ENCODE peak calls at places on chromosome X, in eight cellular contexts. One of them, this sample, is unnamed.

GRCh38 chrX:110600745-110601310 is 194.8 kb downstream of the CHRDL1 start:
- DNase-seq in astrocyte: no peak
- DNase-seq in activated effector memory CD4-positive, alpha-beta T cell treated with Interleukin-2 at 50 U/mL for 16 hours: no peak
- DNase-seq in choroid plexus epithelial cell: no peak
- DNase-seq in effector CD4-positive, alpha-beta T cell: no peak
- DNase-seq in fibroblast of the conjunctiva: no peak
- DNase-seq in D341Med: no peak
- DNase-seq in activated T-cell treated with anti-CD3 and anti-CD28 coated beads for 24 hours: no peak
- DNase-seq in this sample: no peak

GRCh38 chrX:31279359-31279758 is 207.5 kb upstream of the FTHL17 start:
- DNase-seq in effector CD4-positive, alpha-beta T cell: no peak
- DNase-seq in fibroblast of the conjunctiva: peak
- DNase-seq in choroid plexus epithelial cell: peak
- DNase-seq in activated effector memory CD4-positive, alpha-beta T cell treated with Interleukin-2 at 50 U/mL for 16 hours: no peak
- DNase-seq in astrocyte: no peak
- DNase-seq in activated T-cell treated with anti-CD3 and anti-CD28 coated beads for 24 hours: no peak
- DNase-seq in D341Med: no peak
- DNase-seq in this sample: no peak

GRCh38 chrX:64850371-64851082 is 125.7 kb downstream of the ZC4H2 start:
- DNase-seq in choroid plexus epithelial cell: no peak
- DNase-seq in activated effector memory CD4-positive, alpha-beta T cell treated with Interleukin-2 at 50 U/mL for 16 hours: no peak
- DNase-seq in D341Med: no peak
- DNase-seq in astrocyte: no peak
- DNase-seq in effector CD4-positive, alpha-beta T cell: no peak
- DNase-seq in activated T-cell treated with anti-CD3 and anti-CD28 coated beads for 24 hours: no peak
- DNase-seq in fibroblast of the conjunctiva: no peak
- DNase-seq in this sample: no peak

GRCh38 chrX:34470507-34470906 is 186.6 kb downstream of the TMEM47 start:
- DNase-seq in activated T-cell treated with anti-CD3 and anti-CD28 coated beads for 24 hours: no peak
- DNase-seq in choroid plexus epithelial cell: no peak
- DNase-seq in fibroblast of the conjunctiva: no peak
- DNase-seq in effector CD4-positive, alpha-beta T cell: no peak
- DNase-seq in D341Med: no peak
- DNase-seq in astrocyte: no peak
- DNase-seq in activated effector memory CD4-positive, alpha-beta T cell treated with Interleukin-2 at 50 U/mL for 16 hours: no peak
- DNase-seq in this sample: no peak

GRCh38 chrX:119758682-119759332 is 419 bp downstream of the SOWAHD start:
- DNase-seq in activated T-cell treated with anti-CD3 and anti-CD28 coated beads for 24 hours: no peak
- DNase-seq in astrocyte: no peak
- DNase-seq in D341Med: peak
- DNase-seq in activated effector memory CD4-positive, alpha-beta T cell treated with Interleukin-2 at 50 U/mL for 16 hours: peak
- DNase-seq in choroid plexus epithelial cell: no peak
- DNase-seq in fibroblast of the conjunctiva: no peak
- DNase-seq in effector CD4-positive, alpha-beta T cell: peak
- DNase-seq in this sample: no peak

GRCh38 chrX:107602694-107603239 is 25.5 kb upstream of the PRPS1 start:
- DNase-seq in D341Med: no peak
- DNase-seq in fibroblast of the conjunctiva: no peak
- DNase-seq in activated effector memory CD4-positive, alpha-beta T cell treated with Interleukin-2 at 50 U/mL for 16 hours: no peak
- DNase-seq in activated T-cell treated with anti-CD3 and anti-CD28 coated beads for 24 hours: no peak
- DNase-seq in astrocyte: no peak
- DNase-seq in choroid plexus epithelial cell: no peak
- DNase-seq in effector CD4-positive, alpha-beta T cell: no peak
- DNase-seq in this sample: no peak

GRCh38 chrX:19532709-19533108 is 17.4 kb upstream of the MAP3K15 start:
- DNase-seq in choroid plexus epithelial cell: no peak
- DNase-seq in D341Med: no peak
- DNase-seq in astrocyte: no peak
- DNase-seq in activated T-cell treated with anti-CD3 and anti-CD28 coated beads for 24 hours: no peak
- DNase-seq in activated effector memory CD4-positive, alpha-beta T cell treated with Interleukin-2 at 50 U/mL for 16 hours: no peak
- DNase-seq in effector CD4-positive, alpha-beta T cell: no peak
- DNase-seq in fibroblast of the conjunctiva: no peak
- DNase-seq in this sample: no peak

GRCh38 chrX:111007238-111007637 is 88.8 kb upstream of the PAK3 start:
- DNase-seq in effector CD4-positive, alpha-beta T cell: no peak
- DNase-seq in activated T-cell treated with anti-CD3 and anti-CD28 coated beads for 24 hours: no peak
- DNase-seq in D341Med: no peak
- DNase-seq in astrocyte: no peak
- DNase-seq in choroid plexus epithelial cell: no peak
- DNase-seq in activated effector memory CD4-positive, alpha-beta T cell treated with Interleukin-2 at 50 U/mL for 16 hours: no peak
- DNase-seq in fibroblast of the conjunctiva: no peak
- DNase-seq in this sample: no peak

GRCh38 chrX:55709735-55710134 is 7.8 kb upstream of the RRAGB start:
- DNase-seq in effector CD4-positive, alpha-beta T cell: no peak
- DNase-seq in activated T-cell treated with anti-CD3 and anti-CD28 coated beads for 24 hours: no peak
- DNase-seq in astrocyte: peak
- DNase-seq in choroid plexus epithelial cell: no peak
- DNase-seq in fibroblast of the conjunctiva: no peak
- DNase-seq in D341Med: no peak
- DNase-seq in activated effector memory CD4-positive, alpha-beta T cell treated with Interleukin-2 at 50 U/mL for 16 hours: no peak
- DNase-seq in this sample: no peak

GRCh38 chrX:46574941-46575381 is 1.4 kb downstream of the CHST7 start:
- DNase-seq in fibroblast of the conjunctiva: no peak
- DNase-seq in D341Med: peak
- DNase-seq in effector CD4-positive, alpha-beta T cell: peak
- DNase-seq in activated T-cell treated with anti-CD3 and anti-CD28 coated beads for 24 hours: no peak
- DNase-seq in activated effector memory CD4-positive, alpha-beta T cell treated with Interleukin-2 at 50 U/mL for 16 hours: no peak
- DNase-seq in astrocyte: no peak
- DNase-seq in choroid plexus epithelial cell: peak
- DNase-seq in this sample: no peak

GRCh38 chrX:5936438-5936837 is 292.2 kb downstream of the NLGN4X start:
- DNase-seq in activated effector memory CD4-positive, alpha-beta T cell treated with Interleukin-2 at 50 U/mL for 16 hours: no peak
- DNase-seq in D341Med: no peak
- DNase-seq in activated T-cell treated with anti-CD3 and anti-CD28 coated beads for 24 hours: no peak
- DNase-seq in fibroblast of the conjunctiva: peak
- DNase-seq in astrocyte: peak
- DNase-seq in choroid plexus epithelial cell: no peak
- DNase-seq in effector CD4-positive, alpha-beta T cell: no peak
- DNase-seq in this sample: no peak

GRCh38 chrX:96611619-96612362 is 72.9 kb upstream of the DIAPH2 start:
- DNase-seq in D341Med: no peak
- DNase-seq in fibroblast of the conjunctiva: peak
- DNase-seq in choroid plexus epithelial cell: peak
- DNase-seq in effector CD4-positive, alpha-beta T cell: no peak
- DNase-seq in activated T-cell treated with anti-CD3 and anti-CD28 coated beads for 24 hours: no peak
- DNase-seq in activated effector memory CD4-positive, alpha-beta T cell treated with Interleukin-2 at 50 U/mL for 16 hours: no peak
- DNase-seq in astrocyte: peak
- DNase-seq in this sample: peak

GRCh38 chrX:42738552-42738951 is 39.4 kb downstream of the PPP1R2C start:
- DNase-seq in activated T-cell treated with anti-CD3 and anti-CD28 coated beads for 24 hours: no peak
- DNase-seq in D341Med: no peak
- DNase-seq in effector CD4-positive, alpha-beta T cell: no peak
- DNase-seq in choroid plexus epithelial cell: no peak
- DNase-seq in fibroblast of the conjunctiva: no peak
- DNase-seq in activated effector memory CD4-positive, alpha-beta T cell treated with Interleukin-2 at 50 U/mL for 16 hours: no peak
- DNase-seq in astrocyte: no peak
- DNase-seq in this sample: no peak

GRCh38 chrX:19225906-19226305 is 103.6 kb upstream of the ADGRG2 start:
- DNase-seq in activated T-cell treated with anti-CD3 and anti-CD28 coated beads for 24 hours: no peak
- DNase-seq in activated effector memory CD4-positive, alpha-beta T cell treated with Interleukin-2 at 50 U/mL for 16 hours: no peak
- DNase-seq in astrocyte: no peak
- DNase-seq in D341Med: no peak
- DNase-seq in fibroblast of the conjunctiva: peak
- DNase-seq in effector CD4-positive, alpha-beta T cell: no peak
- DNase-seq in choroid plexus epithelial cell: peak
- DNase-seq in this sample: no peak

GRCh38 chrX:40237745-40238178 is 140.0 kb upstream of the BCOR start:
- DNase-seq in astrocyte: no peak
- DNase-seq in activated T-cell treated with anti-CD3 and anti-CD28 coated beads for 24 hours: no peak
- DNase-seq in activated effector memory CD4-positive, alpha-beta T cell treated with Interleukin-2 at 50 U/mL for 16 hours: no peak
- DNase-seq in D341Med: no peak
- DNase-seq in choroid plexus epithelial cell: no peak
- DNase-seq in fibroblast of the conjunctiva: no peak
- DNase-seq in effector CD4-positive, alpha-beta T cell: no peak
- DNase-seq in this sample: no peak

GRCh38 chrX:48045410-48046311 is 25.8 kb downstream of the ZNF630 start:
- DNase-seq in D341Med: peak
- DNase-seq in astrocyte: peak
- DNase-seq in activated effector memory CD4-positive, alpha-beta T cell treated with Interleukin-2 at 50 U/mL for 16 hours: no peak
- DNase-seq in effector CD4-positive, alpha-beta T cell: no peak
- DNase-seq in activated T-cell treated with anti-CD3 and anti-CD28 coated beads for 24 hours: no peak
- DNase-seq in choroid plexus epithelial cell: peak
- DNase-seq in fibroblast of the conjunctiva: peak
- DNase-seq in this sample: no peak

GRCh38 chrX:151624677-151625076 is 61.2 kb downstream of the PASD1 start:
- DNase-seq in effector CD4-positive, alpha-beta T cell: no peak
- DNase-seq in activated effector memory CD4-positive, alpha-beta T cell treated with Interleukin-2 at 50 U/mL for 16 hours: no peak
- DNase-seq in activated T-cell treated with anti-CD3 and anti-CD28 coated beads for 24 hours: no peak
- DNase-seq in choroid plexus epithelial cell: no peak
- DNase-seq in astrocyte: no peak
- DNase-seq in D341Med: no peak
- DNase-seq in fibroblast of the conjunctiva: no peak
- DNase-seq in this sample: no peak

GRCh38 chrX:47093860-47094259 is 15.6 kb downstream of the RGN start:
- DNase-seq in choroid plexus epithelial cell: no peak
- DNase-seq in astrocyte: no peak
- DNase-seq in effector CD4-positive, alpha-beta T cell: no peak
- DNase-seq in activated T-cell treated with anti-CD3 and anti-CD28 coated beads for 24 hours: no peak
- DNase-seq in activated effector memory CD4-positive, alpha-beta T cell treated with Interleukin-2 at 50 U/mL for 16 hours: no peak
- DNase-seq in fibroblast of the conjunctiva: no peak
- DNase-seq in D341Med: no peak
- DNase-seq in this sample: no peak

GRCh38 chrX:56233682-56234081 is 1.5 kb downstream of the KLF8 start:
- DNase-seq in activated T-cell treated with anti-CD3 and anti-CD28 coated beads for 24 hours: no peak
- DNase-seq in effector CD4-positive, alpha-beta T cell: no peak
- DNase-seq in astrocyte: peak
- DNase-seq in choroid plexus epithelial cell: peak
- DNase-seq in activated effector memory CD4-positive, alpha-beta T cell treated with Interleukin-2 at 50 U/mL for 16 hours: no peak
- DNase-seq in fibroblast of the conjunctiva: peak
- DNase-seq in D341Med: no peak
- DNase-seq in this sample: no peak

GRCh38 chrX:110401142-110401541 is 42.5 kb downstream of the RTL9 start:
- DNase-seq in fibroblast of the conjunctiva: no peak
- DNase-seq in activated effector memory CD4-positive, alpha-beta T cell treated with Interleukin-2 at 50 U/mL for 16 hours: no peak
- DNase-seq in activated T-cell treated with anti-CD3 and anti-CD28 coated beads for 24 hours: no peak
- DNase-seq in astrocyte: no peak
- DNase-seq in choroid plexus epithelial cell: no peak
- DNase-seq in effector CD4-positive, alpha-beta T cell: no peak
- DNase-seq in D341Med: no peak
- DNase-seq in this sample: no peak

This sample was measured in amniotic stem cell.